ENCODE peak calls at places on chromosomes 4 and X, in seven cellular contexts. One of them, this sample, is unnamed. For H3K9me3, the result is how much of the 10 kb centered on the place peaks cover.

GRCh38 chrX:68177542-68177941 is 255.8 kb downstream of the OPHN1 start:
- DNase-seq in psoas muscle: no peak
- DNase-seq in left ventricle myocardium inferior: no peak
- DNase-seq in tibial nerve: no peak
- DNase-seq in neural progenitor cell: no peak
- DNase-seq in uterus: no peak
- DNase-seq in IMR-90: peak
- DNase-seq in this sample: no peak

GRCh38 chrX:78048036-78048435 is 56.0 kb upstream of the PGK1 start:
- DNase-seq in psoas muscle: no peak
- DNase-seq in left ventricle myocardium inferior: no peak
- DNase-seq in tibial nerve: no peak
- DNase-seq in neural progenitor cell: no peak
- DNase-seq in uterus: no peak
- DNase-seq in IMR-90: no peak
- DNase-seq in this sample: no peak

GRCh38 chr4:8709729-8710360 is 117.3 kb downstream of the CPZ start:
- DNase-seq in psoas muscle: peak
- DNase-seq in left ventricle myocardium inferior: peak
- DNase-seq in tibial nerve: peak
- DNase-seq in neural progenitor cell: no peak
- DNase-seq in uterus: peak
- DNase-seq in IMR-90: no peak
- DNase-seq in this sample: no peak

GRCh38 chrX:94400488-94400887 is 726.5 kb downstream of the FAM133A start:
- DNase-seq in psoas muscle: no peak
- DNase-seq in left ventricle myocardium inferior: no peak
- DNase-seq in tibial nerve: no peak
- DNase-seq in neural progenitor cell: no peak
- DNase-seq in uterus: no peak
- DNase-seq in IMR-90: no peak
- DNase-seq in this sample: no peak

GRCh38 chrX:153952373-153953026 is 8.1 kb upstream of the RENBP start:
- DNase-seq in psoas muscle: no peak
- DNase-seq in left ventricle myocardium inferior: no peak
- DNase-seq in tibial nerve: no peak
- DNase-seq in neural progenitor cell: no peak
- DNase-seq in uterus: no peak
- DNase-seq in IMR-90: no peak
- DNase-seq in this sample: no peak

GRCh38 chr4:76373919-76374552 is 46.9 kb downstream of the CCDC158 start:
- DNase-seq in psoas muscle: no peak
- DNase-seq in left ventricle myocardium inferior: no peak
- DNase-seq in tibial nerve: no peak
- DNase-seq in neural progenitor cell: no peak
- DNase-seq in uterus: no peak
- DNase-seq in IMR-90: no peak
- DNase-seq in this sample: no peak

GRCh38 chr4:137310156-137310555 is 222.1 kb downstream of the PCDH18 start:
- DNase-seq in psoas muscle: no peak
- DNase-seq in left ventricle myocardium inferior: no peak
- DNase-seq in tibial nerve: no peak
- DNase-seq in neural progenitor cell: no peak
- DNase-seq in uterus: no peak
- DNase-seq in IMR-90: peak
- DNase-seq in this sample: no peak

GRCh38 chr4:186624951-186625350 is 69.6 kb upstream of the MTNR1A start:
- DNase-seq in psoas muscle: no peak
- DNase-seq in left ventricle myocardium inferior: no peak
- DNase-seq in tibial nerve: no peak
- DNase-seq in neural progenitor cell: peak
- DNase-seq in uterus: no peak
- DNase-seq in IMR-90: peak
- DNase-seq in this sample: no peak

GRCh38 chr4:74362347-74362746 is 2.6 kb upstream of the EREG start:
- DNase-seq in psoas muscle: no peak
- DNase-seq in left ventricle myocardium inferior: no peak
- DNase-seq in tibial nerve: no peak
- DNase-seq in neural progenitor cell: no peak
- DNase-seq in uterus: no peak
- DNase-seq in IMR-90: peak
- DNase-seq in this sample: no peak

GRCh38 chrX:9770319-9770718 is 4.7 kb upstream of the GPR143 start:
- DNase-seq in psoas muscle: no peak
- DNase-seq in left ventricle myocardium inferior: no peak
- DNase-seq in tibial nerve: no peak
- DNase-seq in neural progenitor cell: no peak
- DNase-seq in uterus: no peak
- DNase-seq in IMR-90: peak
- DNase-seq in this sample: no peak

GRCh38 chr4:20203508-20203907 is 48.2 kb upstream of the SLIT2 start:
- DNase-seq in psoas muscle: no peak
- DNase-seq in left ventricle myocardium inferior: no peak
- DNase-seq in tibial nerve: no peak
- DNase-seq in neural progenitor cell: no peak
- DNase-seq in uterus: no peak
- DNase-seq in IMR-90: peak
- DNase-seq in this sample: no peak

GRCh38 chr4:26424143-26424542 is 66.1 kb downstream of the CCKAR start:
- DNase-seq in psoas muscle: no peak
- DNase-seq in left ventricle myocardium inferior: no peak
- DNase-seq in tibial nerve: no peak
- DNase-seq in neural progenitor cell: no peak
- DNase-seq in uterus: no peak
- DNase-seq in IMR-90: no peak
- DNase-seq in this sample: no peak

GRCh38 chr4:185096032-185096653 is 46.9 kb upstream of the SLC25A4 start:
- DNase-seq in psoas muscle: no peak
- DNase-seq in left ventricle myocardium inferior: no peak
- DNase-seq in tibial nerve: no peak
- DNase-seq in neural progenitor cell: peak
- DNase-seq in uterus: no peak
- DNase-seq in IMR-90: peak
- DNase-seq in this sample: no peak

GRCh38 chr4:144399927-144400326 is 246.0 kb upstream of the HHIP start:
- DNase-seq in psoas muscle: no peak
- DNase-seq in left ventricle myocardium inferior: no peak
- DNase-seq in tibial nerve: no peak
- DNase-seq in neural progenitor cell: no peak
- DNase-seq in uterus: no peak
- DNase-seq in IMR-90: peak
- DNase-seq in this sample: no peak

GRCh38 chrX:18426004-18426320 is 554 bp downstream of the CDKL5 start:
- DNase-seq in psoas muscle: no peak
- DNase-seq in left ventricle myocardium inferior: no peak
- DNase-seq in tibial nerve: no peak
- DNase-seq in neural progenitor cell: no peak
- DNase-seq in uterus: no peak
- DNase-seq in IMR-90: no peak
- DNase-seq in this sample: peak

GRCh38 chrX:1163231-1163630 is 49.2 kb downstream of the CRLF2 start:
- DNase-seq in psoas muscle: no peak
- DNase-seq in left ventricle myocardium inferior: no peak
- DNase-seq in tibial nerve: no peak
- DNase-seq in neural progenitor cell: no peak
- DNase-seq in uterus: no peak
- DNase-seq in IMR-90: no peak
- DNase-seq in this sample: no peak

GRCh38 chr4:96736352-96736889 is 896.5 kb downstream of the PDHA2 start:
- DNase-seq in psoas muscle: no peak
- DNase-seq in left ventricle myocardium inferior: no peak
- DNase-seq in tibial nerve: no peak
- DNase-seq in neural progenitor cell: peak
- DNase-seq in uterus: no peak
- DNase-seq in IMR-90: no peak
- DNase-seq in this sample: no peak

GRCh38 chrX:102739642-102740041 is 19.1 kb downstream of the GPRASP3 start:
- DNase-seq in psoas muscle: no peak
- DNase-seq in left ventricle myocardium inferior: no peak
- DNase-seq in tibial nerve: no peak
- DNase-seq in neural progenitor cell: no peak
- DNase-seq in uterus: no peak
- DNase-seq in IMR-90: peak
- DNase-seq in this sample: no peak
- TF ChIP-seq CTCF in psoas muscle: no peak
- TF ChIP-seq CTCF in left ventricle myocardium inferior: no peak
- TF ChIP-seq CTCF in tibial nerve: no peak
- TF ChIP-seq CTCF in neural progenitor cell: no peak
- TF ChIP-seq CTCF in uterus: no peak
- TF ChIP-seq CTCF in IMR-90: no peak
- TF ChIP-seq CTCF in this sample: no peak

DNA sequence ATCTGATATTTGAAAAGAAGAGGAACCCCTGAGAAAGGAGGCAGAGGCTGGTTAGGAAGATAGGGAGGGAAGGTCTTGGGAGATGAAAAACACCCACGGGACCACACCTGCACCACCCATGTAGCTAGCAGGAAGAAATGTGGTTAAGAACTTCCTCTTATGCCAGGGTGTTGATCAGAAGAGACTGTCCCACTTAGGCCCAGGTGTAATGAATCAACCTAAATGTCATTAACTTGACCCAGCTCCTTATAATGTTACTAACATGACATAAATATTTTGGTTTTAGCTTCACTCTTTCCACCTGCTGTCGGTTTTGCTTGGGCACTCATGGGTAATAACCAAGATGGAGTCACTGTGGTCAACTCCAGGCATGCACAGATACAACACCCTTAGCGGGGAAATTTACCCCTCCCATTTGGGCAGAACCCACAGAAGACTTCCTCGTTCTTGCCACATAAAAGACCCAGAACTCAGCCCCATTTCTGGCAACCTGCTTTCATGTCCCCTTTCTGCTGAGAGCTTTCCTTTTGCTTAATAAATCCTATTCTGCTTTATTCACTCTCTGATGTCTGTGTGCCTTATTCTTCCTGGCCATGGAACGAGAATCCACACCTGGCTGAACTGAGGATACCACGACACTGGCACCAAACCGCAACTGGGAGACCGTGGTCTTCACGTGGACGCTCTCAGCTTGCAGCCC is 46.8 kb downstream of the ZNF141 start:
- DNase-seq in psoas muscle: no peak
- DNase-seq in left ventricle myocardium inferior: no peak
- DNase-seq in tibial nerve: no peak
- DNase-seq in neural progenitor cell: no peak
- DNase-seq in uterus: no peak
- DNase-seq in IMR-90: no peak
- DNase-seq in this sample: no peak
- H3K9me3 ChIP-seq in psoas muscle: half or more
- H3K9me3 ChIP-seq in left ventricle myocardium inferior: half or more
- H3K9me3 ChIP-seq in tibial nerve: under half
- H3K9me3 ChIP-seq in neural progenitor cell: under half
- H3K9me3 ChIP-seq in uterus: half or more
- H3K9me3 ChIP-seq in IMR-90: half or more
- H3K9me3 ChIP-seq in this sample: half or more

DNA sequence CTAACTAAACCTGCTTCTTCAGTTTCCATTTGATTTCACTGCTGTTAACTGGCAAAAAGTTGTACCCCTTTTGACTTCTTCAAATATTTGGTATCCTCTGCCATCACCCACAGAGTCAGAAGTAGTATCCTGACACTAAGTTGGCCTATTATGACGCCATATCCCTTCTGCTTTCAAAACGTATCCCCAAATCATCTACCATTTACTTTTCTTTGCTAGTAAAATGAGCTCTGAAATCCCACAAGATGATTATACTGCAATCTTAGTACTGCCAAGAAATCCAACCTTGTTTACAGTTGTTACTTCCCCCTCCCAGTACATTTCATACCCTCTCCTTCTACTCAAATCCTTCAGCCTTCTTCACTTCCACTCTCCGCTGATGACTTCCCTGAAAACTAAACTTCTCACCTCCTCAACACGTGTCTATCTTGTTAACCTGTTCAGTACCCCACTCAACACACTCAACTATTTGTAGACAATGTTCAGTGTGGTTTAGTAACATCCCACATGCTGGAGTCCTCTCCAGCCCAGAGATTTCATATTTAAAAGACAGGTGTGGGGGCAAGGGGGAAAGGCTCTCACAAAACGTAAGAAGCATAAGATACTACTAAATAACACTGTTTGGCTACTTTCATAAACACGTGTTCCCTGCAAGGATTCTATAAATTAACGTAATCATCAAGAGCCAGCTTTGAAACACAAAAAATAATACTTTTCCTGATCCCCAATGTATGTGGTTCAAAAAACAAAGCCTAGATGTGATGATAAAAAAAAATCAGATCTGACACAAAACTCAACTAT is 1.3 kb downstream of the NAF1 start:
- DNase-seq in psoas muscle: no peak
- DNase-seq in left ventricle myocardium inferior: no peak
- DNase-seq in tibial nerve: no peak
- DNase-seq in neural progenitor cell: no peak
- DNase-seq in uterus: no peak
- DNase-seq in IMR-90: peak
- DNase-seq in this sample: no peak
- H3K27ac ChIP-seq in psoas muscle: peak
- H3K27ac ChIP-seq in left ventricle myocardium inferior: peak
- H3K27ac ChIP-seq in tibial nerve: peak
- H3K27ac ChIP-seq in neural progenitor cell: no peak
- H3K27ac ChIP-seq in uterus: no peak
- H3K27ac ChIP-seq in IMR-90: peak
- H3K27ac ChIP-seq in this sample: peak

GRCh38 chr4:110850461-110851447 is 227.9 kb upstream of the PITX2 start:
- DNase-seq in psoas muscle: peak
- DNase-seq in left ventricle myocardium inferior: no peak
- DNase-seq in tibial nerve: no peak
- DNase-seq in neural progenitor cell: peak
- DNase-seq in uterus: no peak
- DNase-seq in IMR-90: no peak
- DNase-seq in this sample: no peak

GRCh38 chr4:110851989-110852388 is 229.1 kb upstream of the PITX2 start:
- DNase-seq in psoas muscle: no peak
- DNase-seq in left ventricle myocardium inferior: no peak
- DNase-seq in tibial nerve: no peak
- DNase-seq in neural progenitor cell: no peak
- DNase-seq in uterus: no peak
- DNase-seq in IMR-90: no peak
- DNase-seq in this sample: no peak

GRCh38 chr4:110849461-110849860 is 226.6 kb upstream of the PITX2 start:
- DNase-seq in psoas muscle: no peak
- DNase-seq in left ventricle myocardium inferior: no peak
- DNase-seq in tibial nerve: no peak
- DNase-seq in neural progenitor cell: no peak
- DNase-seq in uterus: no peak
- DNase-seq in IMR-90: no peak
- DNase-seq in this sample: no peak

GRCh38 chr4:110852793-110853192 is 229.9 kb upstream of the PITX2 start:
- DNase-seq in psoas muscle: no peak
- DNase-seq in left ventricle myocardium inferior: no peak
- DNase-seq in tibial nerve: no peak
- DNase-seq in neural progenitor cell: no peak
- DNase-seq in uterus: no peak
- DNase-seq in IMR-90: no peak
- DNase-seq in this sample: no peak

DNA sequence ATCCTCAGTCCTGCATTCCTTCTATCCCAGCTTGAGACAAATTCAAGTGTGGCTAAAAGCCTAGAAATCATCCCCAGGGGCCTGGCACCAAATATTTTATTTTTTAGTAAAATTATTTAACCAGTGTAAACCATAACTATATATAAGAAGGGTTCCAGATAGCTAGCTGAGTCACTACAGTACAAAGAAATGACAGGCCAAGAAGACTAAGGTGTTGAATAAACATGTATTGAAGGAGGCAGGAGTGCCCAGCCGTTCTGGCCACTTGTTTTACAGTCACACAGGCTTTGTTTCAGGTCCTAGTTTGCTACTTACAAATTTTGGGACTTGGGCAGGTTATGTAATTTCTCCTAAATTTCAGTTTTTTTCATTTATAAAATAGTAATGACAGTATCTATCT is 225.9 kb upstream of the PITX2 start:
- DNase-seq in psoas muscle: no peak
- DNase-seq in left ventricle myocardium inferior: no peak
- DNase-seq in tibial nerve: no peak
- DNase-seq in neural progenitor cell: no peak
- DNase-seq in uterus: no peak
- DNase-seq in IMR-90: no peak
- DNase-seq in this sample: no peak
- TF ChIP-seq CTCF in psoas muscle: no peak
- TF ChIP-seq CTCF in left ventricle myocardium inferior: no peak
- TF ChIP-seq CTCF in tibial nerve: no peak
- TF ChIP-seq CTCF in neural progenitor cell: no peak
- TF ChIP-seq CTCF in uterus: no peak
- TF ChIP-seq CTCF in IMR-90: no peak
- TF ChIP-seq CTCF in this sample: no peak

This sample was measured in heart right ventricle.